ENCODE peak calls at places on chromosomes 16 and 17, in six cellular contexts. P, A, U, I, V and Z are unnamed samples.

GRCh38 chr17:29177871-29178749 is 2.1 kb downstream of the MYO18A start:
- DNase-seq in A (no peak), I (peak; percentile 8), P (no peak), V (no peak), U (no peak), Z (peak; percentile 21)

GRCh38 chr17:50055426-50056216 is at the start of gene ITGA3:
- DNase-seq in P (peak; percentile 86), I (peak; percentile 98), U (peak; percentile 62), V (peak; percentile 84), A (peak; percentile 94), Z (peak; percentile 89)

GRCh38 chr16:57003439-57004386 is 14.4 kb downstream of the NLRC5 start:
- DNase-seq in A (peak; percentile 44), I (no peak), U (no peak), V (peak; percentile 46), P (no peak), Z (no peak)

GRCh38 chr16:89505204-89506112 is 2.7 kb upstream of the SPG7 start:
- DNase-seq in I (peak; percentile 90), V (peak; percentile 91), P (peak; percentile 98), A (peak; percentile 91), U (peak; percentile 90), Z (peak; percentile 79)

GRCh38 chr17:73492802-73493139 is 151.5 kb downstream of the SDK2 start:
- DNase-seq in U (no peak), I (no peak), P (no peak), V (no peak), A (no peak), Z (no peak)

GRCh38 chr17:70100983-70101382 is 26.0 kb downstream of the KCNJ16 start:
- DNase-seq in U (no peak), A (no peak), I (peak; percentile 29), V (no peak), P (peak; percentile 32), Z (no peak)

GRCh38 chr17:78356163-78356713 is 3.6 kb downstream of the SOCS3 start:
- DNase-seq in U (peak; percentile 86), P (peak; percentile 80), A (peak; percentile 85), V (no peak), I (peak; percentile 48), Z (peak; percentile 97)

GRCh38 chr16:67666032-67666537 is 465 bp downstream of the ENKD1 start:
- DNase-seq in P (peak; percentile 34), U (no peak), V (no peak), A (peak; percentile 78), I (no peak), Z (no peak)

GRCh38 chr17:81923302-81924260 is 4.0 kb downstream of the MAFG start:
- DNase-seq in V (peak; percentile 86), U (no peak), P (peak; percentile 79), I (peak; percentile 77), A (peak; percentile 86), Z (peak; percentile 51)

GRCh38 chr16:50834701-50835100 is 92.8 kb downstream of the CYLD start:
- DNase-seq in P (no peak), I (no peak), U (no peak), A (no peak), V (no peak), Z (no peak)

GRCh38 chr16:69150146-69150865 is 17.9 kb downstream of the UTP4 start:
- DNase-seq in I (peak; percentile 74), P (peak; percentile 87), A (no peak), V (no peak), U (peak; percentile 60), Z (peak; percentile 40)

GRCh38 chr16:22030087-22030812 is 22.3 kb downstream of the MOSMO start:
- DNase-seq in A (no peak), U (no peak), P (no peak), V (no peak), I (no peak), Z (no peak)

GRCh38 chr16:23508589-23509440 is 1.5 kb downstream of the GGA2 start:
- DNase-seq in V (no peak), P (peak; percentile 25), A (no peak), U (no peak), I (peak; percentile 4), Z (no peak)

GRCh38 chr16:65833171-65833871 is 533.2 kb upstream of the CDH5 start:
- DNase-seq in I (peak; percentile 69), P (peak; percentile 64), V (no peak), U (no peak), A (no peak), Z (peak; percentile 45)

GRCh38 chr16:67105881-67106280 is 3.9 kb upstream of the PHAF1 start:
- DNase-seq in P (no peak), I (no peak), A (no peak), U (no peak), V (no peak), Z (no peak)

GRCh38 chr17:6927290-6927844 is 68.5 kb upstream of the ALOX12 start:
- DNase-seq in U (no peak), P (peak; percentile 93), V (no peak), A (no peak), I (peak; percentile 49), Z (peak; percentile 47)

GRCh38 chr17:30349252-30349651 is 15.4 kb upstream of the TMIGD1 start:
- DNase-seq in V (no peak), P (no peak), U (no peak), A (no peak), I (no peak), Z (no peak)

GRCh38 chr16:471353-472198 is 46.1 kb downstream of the RAB11FIP3 start:
- DNase-seq in A (peak; percentile 72), I (no peak), U (no peak), P (peak; percentile 23), V (no peak), Z (peak; percentile 57)

GRCh38 chr17:20306924-20307323 is 160.4 kb downstream of the LGALS9B start:
- DNase-seq in V (no peak), A (no peak), P (no peak), U (no peak), I (no peak), Z (no peak)

GRCh38 chr17:45338023-45338781 is 21.4 kb upstream of the MAP3K14 start:
- DNase-seq in P (no peak), I (no peak), A (peak; percentile 64), V (no peak), U (no peak), Z (no peak)

GRCh38 chr16:65122724-65122973 is 786 bp upstream of the CDH11 start:
- DNase-seq in V (no peak), U (no peak), A (no peak), P (no peak), I (no peak), Z (no peak)

GRCh38 chr17:17358060-17358751 is 55.0 kb downstream of the NT5M start:
- DNase-seq in P (no peak), A (no peak), I (no peak), V (peak; percentile 28), U (no peak), Z (no peak)

GRCh38 chr17:4482338-4483011 is 16.2 kb upstream of the SPNS2 start:
- DNase-seq in P (no peak), V (no peak), U (no peak), A (no peak), I (no peak), Z (no peak)

GRCh38 chr16:12119562-12119961 is 143.0 kb downstream of the SNX29 start:
- DNase-seq in U (no peak), I (peak; percentile 51), P (peak; percentile 33), A (no peak), V (no peak), Z (peak; percentile 22)

GRCh38 chr16:1999866-2000514 is 9.6 kb downstream of the ZNF598 start:
- DNase-seq in I (no peak), V (no peak), P (no peak), U (no peak), A (no peak), Z (no peak)

GRCh38 chr16:8505327-8505991 is 84.9 kb downstream of the TMEM114 start:
- DNase-seq in A (no peak), U (no peak), V (no peak), I (no peak), P (no peak), Z (no peak)

GRCh38 chr17:77493238-77493812 is 352.6 kb downstream of the SEC14L1 start:
- DNase-seq in A (peak; percentile 65), P (no peak), U (no peak), I (no peak), V (peak; percentile 46), Z (no peak)

DNA sequence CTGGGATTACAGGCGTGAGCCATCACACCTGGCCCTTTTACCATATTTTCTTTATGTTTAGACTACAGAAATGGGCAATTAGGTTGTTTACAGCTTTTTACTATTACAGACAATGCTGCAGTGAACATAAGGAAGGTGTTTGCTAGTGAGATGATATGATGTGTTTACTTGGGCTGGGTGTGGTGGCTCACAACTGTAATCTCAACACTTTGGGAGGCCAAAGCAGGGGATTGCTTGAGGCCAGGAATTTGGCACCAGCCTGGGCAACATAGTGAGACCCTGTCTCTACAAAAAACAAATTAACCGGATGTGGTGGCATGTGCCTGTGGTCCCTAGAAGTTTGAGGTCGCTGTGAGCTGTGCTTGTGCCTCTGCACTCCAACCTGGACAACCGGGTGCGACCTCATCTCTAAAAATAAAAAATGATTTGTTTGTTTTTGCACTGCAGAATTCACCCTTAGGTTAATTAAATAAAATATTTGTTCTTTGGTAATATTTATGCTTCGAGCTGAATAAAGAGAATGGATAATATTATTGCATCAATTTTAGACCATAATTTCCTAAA is 15.0 kb downstream of the PAFAH1B1 start:
- DNase-seq in I (no peak), A (no peak), P (no peak), U (no peak), V (no peak), Z (no peak)
- H3K4me1 ChIP-seq in I (no peaks in the 10 kb centered on the region), A (peaks cover 73% of the 10 kb centered on the region), P (no peaks in the 10 kb centered on the region), U (peaks cover 59% of the 10 kb centered on the region), V (peaks cover 57% of the 10 kb centered on the region), Z (no peaks in the 10 kb centered on the region)

DNA sequence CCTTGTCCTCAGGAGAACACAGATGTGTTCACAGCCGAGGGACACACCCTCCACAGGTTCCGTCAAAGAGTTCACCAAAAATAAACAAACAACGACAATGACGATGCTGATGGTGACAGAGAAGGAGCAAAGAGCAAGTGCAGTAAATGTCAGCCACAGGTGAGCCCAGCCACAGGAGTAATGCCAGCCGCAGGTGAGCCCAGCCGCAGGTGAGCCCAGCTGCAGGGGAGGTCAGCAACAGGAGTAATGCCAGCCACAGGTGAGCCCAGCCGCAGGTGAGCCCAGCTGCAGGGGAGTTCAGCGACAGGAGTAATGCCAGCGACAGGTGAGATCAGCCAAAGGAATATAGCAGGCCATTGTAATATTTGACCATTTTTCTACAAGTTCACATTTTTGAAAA is 315.2 kb downstream of the FOXL1 start:
- DNase-seq in U (no peak), V (no peak), A (no peak), I (no peak), P (no peak), Z (no peak)
- H3K27ac ChIP-seq in U (no peak overlapping the region), V (no peak overlapping the region), A (no peak overlapping the region), I (no peak overlapping the region), P (no peak overlapping the region), Z (no peak overlapping the region)

DNA sequence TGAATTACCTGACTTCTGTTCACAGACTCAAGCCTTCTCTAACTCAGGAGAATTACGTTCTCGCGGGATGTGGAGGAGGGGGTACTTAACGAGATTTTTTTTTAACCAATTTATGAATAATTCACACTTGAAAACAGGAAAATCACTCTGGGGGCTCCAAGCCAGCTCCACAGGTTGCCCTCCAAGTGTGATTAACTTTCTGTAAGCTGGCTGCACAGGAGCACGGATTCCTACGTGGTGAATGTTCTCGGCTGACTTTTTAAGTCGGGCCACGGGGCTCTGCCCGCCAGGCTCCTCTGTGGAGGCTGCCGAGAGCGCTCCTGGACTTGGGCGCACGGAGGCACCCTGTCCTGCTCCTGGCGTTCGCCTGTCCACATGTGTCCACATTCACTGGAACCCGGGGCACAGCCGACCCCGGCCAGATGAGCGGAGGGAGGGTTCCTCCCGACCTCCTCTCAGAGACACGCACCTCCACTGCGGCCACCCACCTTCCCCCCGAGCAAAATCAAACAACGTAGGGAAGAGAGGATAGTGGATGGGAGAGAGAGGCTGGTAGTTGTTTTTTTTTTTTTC is 147.1 kb upstream of the CHMP6 start:
- DNase-seq in A (no peak), U (no peak), I (no peak), V (peak; percentile 56), P (no peak), Z (no peak)
- TF ChIP-seq CTCF in A (no peak), U (no peak), I (no peak), V (no peak), P (no peak), Z (no peak)

GRCh38 chr16:19104591-19104990 is 9.2 kb upstream of the ITPRIPL2 start:
- DNase-seq in V (no peak), U (no peak), A (no peak), I (no peak), P (no peak), Z (no peak)
- H3K4me1 ChIP-seq in V (no peaks in the 10 kb centered on the region), U (no peaks in the 10 kb centered on the region), A (no peaks in the 10 kb centered on the region), I (peaks cover 24% of the 10 kb centered on the region), P (peaks cover 3% of the 10 kb centered on the region), Z (peaks cover 17% of the 10 kb centered on the region)